ENCODE peak calls at places on chromosomes 16 and 17, in four cellular contexts. One of them, this sample, is unnamed.
A peak's percentile ranks its signal among the peaks of the same experiment; 100 is the strongest.

GRCh38 chr17:39400547-39401411 is 647 bp downstream of the FBXL20 start:
- DNase-seq in A549: no peak
- DNase-seq in MM.1S: no peak
- DNase-seq in mesendoderm: peak; percentile 31
- DNase-seq in this sample: no peak

GRCh38 chr17:3647769-3648540 is 11.4 kb downstream of the CTNS start:
- DNase-seq in A549: peak; percentile 80
- DNase-seq in MM.1S: peak; percentile 34
- DNase-seq in mesendoderm: peak; percentile 71
- DNase-seq in this sample: peak; percentile 78

GRCh38 chr17:36913132-36913531 is 24.1 kb upstream of the LHX1 start:
- DNase-seq in A549: no peak
- DNase-seq in mesendoderm: peak; percentile 54
- DNase-seq in MM.1S: no peak
- DNase-seq in this sample: no peak

GRCh38 chr17:79087428-79088143 is 13.0 kb downstream of the ENGASE start:
- DNase-seq in MM.1S: peak; percentile 49
- DNase-seq in A549: peak; percentile 68
- DNase-seq in mesendoderm: peak; percentile 64
- DNase-seq in this sample: peak; percentile 74

GRCh38 chr17:79084291-79085153 is 9.9 kb downstream of the ENGASE start:
- DNase-seq in MM.1S: no peak
- DNase-seq in mesendoderm: no peak
- DNase-seq in A549: no peak
- DNase-seq in this sample: no peak

GRCh38 chr17:45282683-45283644 is 21.1 kb upstream of the SPATA32 start:
- DNase-seq in mesendoderm: peak; percentile 51
- DNase-seq in A549: no peak
- DNase-seq in MM.1S: no peak
- DNase-seq in this sample: no peak

GRCh38 chr16:86642084-86642483 is 63.7 kb downstream of the FOXL1 start:
- DNase-seq in A549: no peak
- DNase-seq in mesendoderm: no peak
- DNase-seq in MM.1S: no peak
- DNase-seq in this sample: no peak

GRCh38 chr17:30821751-30822723 is 2.5 kb downstream of the CRLF3 start:
- DNase-seq in mesendoderm: peak; percentile 14
- DNase-seq in MM.1S: no peak
- DNase-seq in A549: no peak
- DNase-seq in this sample: peak; percentile 37

GRCh38 chr17:12883472-12883871 is 94.2 kb downstream of the ARHGAP44 start:
- DNase-seq in mesendoderm: no peak
- DNase-seq in MM.1S: no peak
- DNase-seq in A549: no peak
- DNase-seq in this sample: no peak

GRCh38 chr16:11535494-11535893 is 51.2 kb downstream of the LITAF start:
- DNase-seq in mesendoderm: no peak
- DNase-seq in A549: peak; percentile 63
- DNase-seq in MM.1S: no peak
- DNase-seq in this sample: no peak

DNA sequence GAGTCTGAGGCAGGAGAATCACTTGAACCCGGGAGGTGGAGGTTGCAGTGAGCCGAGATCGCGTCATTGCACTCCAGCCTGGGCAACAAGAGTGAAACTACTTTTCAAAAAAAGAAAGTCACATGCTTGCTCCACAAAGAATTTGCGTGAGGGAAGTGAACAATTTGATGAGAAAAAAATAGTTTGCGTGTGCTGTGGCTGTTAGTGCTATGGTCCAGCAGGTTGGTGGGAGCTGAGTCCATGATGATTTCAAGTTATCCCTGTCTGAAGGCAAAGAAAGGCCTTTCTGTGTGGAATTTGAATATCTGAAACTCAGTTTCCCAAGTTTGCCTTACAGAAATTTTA is 21.0 kb downstream of the PRCD start:
- DNase-seq in MM.1S: no peak
- DNase-seq in mesendoderm: no peak
- DNase-seq in A549: no peak
- DNase-seq in this sample: no peak
- H3K4me2 ChIP-seq in MM.1S: peak overlapping the region; percentile 95
- H3K4me2 ChIP-seq in mesendoderm: no peak overlapping the region
- H3K4me2 ChIP-seq in A549: peak overlapping the region; percentile 95
- H3K4me2 ChIP-seq in this sample: peak overlapping the region; percentile 84

GRCh38 chr17:35797370-35797769 is 1.9 kb upstream of the MMP28 start:
- DNase-seq in A549: no peak
- DNase-seq in MM.1S: no peak
- DNase-seq in mesendoderm: no peak
- DNase-seq in this sample: no peak

GRCh38 chr17:35797918-35798317 is 2.5 kb upstream of the MMP28 start:
- DNase-seq in MM.1S: no peak
- DNase-seq in A549: no peak
- DNase-seq in mesendoderm: no peak
- DNase-seq in this sample: no peak

GRCh38 chr17:35796942-35797341 is 1.5 kb upstream of the MMP28 start:
- DNase-seq in MM.1S: no peak
- DNase-seq in A549: no peak
- DNase-seq in mesendoderm: no peak
- DNase-seq in this sample: no peak

GRCh38 chr17:35795007-35795870 is at the start of gene MMP28:
- DNase-seq in mesendoderm: no peak
- DNase-seq in A549: peak; percentile 52
- DNase-seq in MM.1S: no peak
- DNase-seq in this sample: no peak

GRCh38 chr17:35795871-35796265 is 427 bp upstream of the MMP28 start:
- DNase-seq in A549: no peak
- DNase-seq in MM.1S: no peak
- DNase-seq in mesendoderm: no peak
- DNase-seq in this sample: no peak
- H3K4me2 ChIP-seq in A549: peak overlapping the region; percentile 88
- H3K4me2 ChIP-seq in MM.1S: no peak overlapping the region
- H3K4me2 ChIP-seq in mesendoderm: no peak overlapping the region
- H3K4me2 ChIP-seq in this sample: no peak overlapping the region

GRCh38 chr16:84895016-84895415 is 75.2 kb downstream of the CRISPLD2 start:
- DNase-seq in A549: no peak
- DNase-seq in mesendoderm: no peak
- DNase-seq in MM.1S: no peak
- DNase-seq in this sample: no peak

GRCh38 chr16:84898447-84898846 is 78.7 kb downstream of the CRISPLD2 start:
- DNase-seq in MM.1S: no peak
- DNase-seq in mesendoderm: no peak
- DNase-seq in A549: peak; percentile 22
- DNase-seq in this sample: no peak

GRCh38 chr16:84897911-84898377 is 78.2 kb downstream of the CRISPLD2 start:
- DNase-seq in MM.1S: no peak
- DNase-seq in mesendoderm: no peak
- DNase-seq in A549: no peak
- DNase-seq in this sample: peak; percentile 44

GRCh38 chr16:84899414-84899813 is 79.6 kb downstream of the CRISPLD2 start:
- DNase-seq in A549: no peak
- DNase-seq in mesendoderm: no peak
- DNase-seq in MM.1S: no peak
- DNase-seq in this sample: no peak

GRCh38 chr16:84896847-84897246 is 77.1 kb downstream of the CRISPLD2 start:
- DNase-seq in A549: no peak
- DNase-seq in MM.1S: no peak
- DNase-seq in mesendoderm: no peak
- DNase-seq in this sample: no peak
- H3K4me2 ChIP-seq in A549: no peak overlapping the region
- H3K4me2 ChIP-seq in MM.1S: no peak overlapping the region
- H3K4me2 ChIP-seq in mesendoderm: no peak overlapping the region
- H3K4me2 ChIP-seq in this sample: no peak overlapping the region

DNA sequence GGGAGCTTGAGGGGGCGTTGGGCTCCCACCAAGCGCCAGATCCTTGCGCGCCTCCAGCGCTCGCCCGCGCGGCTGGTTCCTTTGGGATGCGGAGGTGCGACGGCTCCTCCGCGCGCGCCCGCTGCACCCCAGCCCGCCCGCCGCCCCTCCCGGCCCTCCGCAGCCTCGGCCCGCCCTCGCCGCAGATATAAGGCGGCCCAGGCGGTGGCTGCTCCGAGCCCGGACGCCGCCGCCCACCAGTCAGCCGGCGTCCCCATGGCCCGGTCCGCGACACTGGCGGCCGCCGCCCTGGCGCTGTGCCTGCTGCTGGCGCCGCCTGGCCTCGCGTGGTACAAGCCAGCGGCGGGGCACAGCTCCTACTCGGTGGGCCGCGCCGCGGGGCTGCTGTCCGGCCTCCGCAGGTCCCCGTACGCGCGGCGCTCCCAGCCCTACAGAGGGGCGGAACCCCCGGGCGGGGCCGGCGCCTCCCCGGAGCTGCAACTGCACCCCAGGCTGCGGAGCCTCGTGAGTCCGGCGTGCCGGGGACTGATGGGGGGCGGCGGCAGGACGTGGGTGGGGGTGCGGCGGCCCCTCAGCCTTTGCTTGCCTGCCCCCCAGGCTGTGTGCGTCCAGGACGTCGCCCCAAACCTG is at the start of gene NPB:
- DNase-seq in MM.1S: no peak
- DNase-seq in mesendoderm: peak; percentile 46
- DNase-seq in A549: no peak
- DNase-seq in this sample: no peak
- H3K4me2 ChIP-seq in MM.1S: peak within 1 kb of the TSS; percentile 24
- H3K4me2 ChIP-seq in mesendoderm: peak within 1 kb of the TSS; percentile 48
- H3K4me2 ChIP-seq in A549: no peak within 1 kb of the TSS
- H3K4me2 ChIP-seq in this sample: no peak within 1 kb of the TSS

This sample was measured in OCI-LY7.